ENCODE peak calls at places on chromosomes 12 and 14, in eight cellular contexts. O is NCI-H1694 treated with DMSO at 0.1 percent for 48 hours; K is ovary; N is iPS DF 19.7; F is islet precursor cell; G is ACHN; E is activated T-cell treated with anti-CD3 and anti-CD28 coated beads, Interleukin-2, amount 50 U/mL, for 4 hours; C is EL. J is an unnamed sample.

GRCh38 chr14:91406451-91406850 is 11.2 kb downstream of the CCDC88C start:
- DNase-seq in E (no peak), G (no peak), F (no peak), K (no peak), O (no peak), N (no peak), C (no peak), J (no peak)

GRCh38 chr12:59055204-59055839 is 135.0 kb upstream of the LRIG3 start:
- DNase-seq in F (no peak), K (no peak), O (no peak), G (peak), C (peak), E (no peak), N (no peak), J (peak)

GRCh38 chr14:104551851-104552737 is 27.5 kb upstream of the C14orf180 start:
- DNase-seq in E (peak), O (no peak), G (no peak), N (no peak), C (no peak), F (peak), K (no peak), J (no peak)

GRCh38 chr12:124307556-124307825 is 12.6 kb downstream of the RFLNA start:
- DNase-seq in F (no peak), G (no peak), O (no peak), N (no peak), C (no peak), E (no peak), K (no peak), J (no peak)

GRCh38 chr12:58656254-58657009 is 263.9 kb downstream of the LRIG3 start:
- DNase-seq in O (no peak), N (no peak), G (no peak), E (no peak), C (no peak), K (no peak), F (no peak), J (no peak)

GRCh38 chr12:117105902-117106301 is 6.7 kb upstream of the TESC start:
- DNase-seq in N (no peak), E (peak), G (no peak), C (no peak), F (peak), O (no peak), K (no peak), J (no peak)

GRCh38 chr12:110536834-110537604 is 34.9 kb downstream of the RAD9B start:
- DNase-seq in C (no peak), K (no peak), E (no peak), O (no peak), N (no peak), F (no peak), G (no peak), J (no peak)

GRCh38 chr12:101743724-101744472 is 4.6 kb upstream of the SYCP3 start:
- DNase-seq in C (no peak), G (no peak), E (no peak), O (no peak), F (no peak), N (no peak), K (no peak), J (no peak)

GRCh38 chr12:130849561-130850417 is 10.7 kb upstream of the STX2 start:
- DNase-seq in G (no peak), K (no peak), F (peak), O (no peak), N (peak), C (no peak), E (no peak), J (no peak)

GRCh38 chr12:131102991-131103609 is 149.4 kb downstream of the ADGRD1 start:
- DNase-seq in N (no peak), F (no peak), C (no peak), E (no peak), G (no peak), K (no peak), O (no peak), J (no peak)

GRCh38 chr14:99758121-99758871 is 34.9 kb upstream of the EML1 start:
- DNase-seq in O (no peak), C (peak), N (peak), K (no peak), G (peak), E (no peak), F (peak), J (peak)

GRCh38 chr12:4242595-4242994 is 31.0 kb upstream of the CCND2 start:
- DNase-seq in O (no peak), N (no peak), G (no peak), F (peak), C (no peak), K (no peak), E (no peak), J (no peak)

GRCh38 chr14:71711619-71712018 is 220.6 kb upstream of the RGS6 start:
- DNase-seq in C (peak), K (no peak), N (no peak), F (no peak), G (no peak), O (no peak), E (no peak), J (no peak)

GRCh38 chr12:121799175-121799841 is 4.5 kb upstream of the SETD1B start:
- DNase-seq in C (peak), N (no peak), K (peak), O (peak), F (peak), E (peak), G (peak), J (peak)

GRCh38 chr14:93299831-93300230 is 33.0 kb downstream of the BTBD7 start:
- DNase-seq in K (no peak), G (no peak), O (no peak), C (no peak), F (no peak), E (no peak), N (no peak), J (no peak)

GRCh38 chr12:52605542-52605941 is 4.3 kb upstream of the KRT72 start:
- DNase-seq in N (no peak), K (no peak), O (no peak), G (no peak), E (no peak), F (peak), C (no peak), J (no peak)

J was measured in RKO.